ENCODE peak calls at places on chromosomes 6 and 20, in seven cellular contexts. X is GM12878, T is K562, P is H1, L is HCT116, R is HepG2, N is SK-N-SH. V is an unnamed sample.

GRCh38 chr6:99490608-99491007 is 24.6 kb downstream of the USP45 start:
- DNase-seq in N (no peak), L (no peak), X (no peak), R (no peak), P (no peak), T (no peak), V (no peak)

GRCh38 chr6:133705071-133705470 is 183.8 kb upstream of the TCF21 start:
- DNase-seq in X (no peak), T (no peak), R (no peak), P (no peak), N (no peak), L (no peak), V (no peak)

GRCh38 chr6:3195695-3196497 is 31.6 kb downstream of the TUBB2B start:
- DNase-seq in N (peak), X (no peak), P (peak), T (peak), L (peak), R (peak), V (no peak)

GRCh38 chr6:15997751-15998388 is 131.0 kb upstream of the MYLIP start:
- DNase-seq in T (peak), L (no peak), P (no peak), R (no peak), X (no peak), N (no peak), V (no peak)

GRCh38 chr20:34817072-34817471 is 8.4 kb downstream of the NCOA6 start:
- DNase-seq in T (no peak), N (no peak), P (no peak), X (no peak), L (no peak), R (no peak), V (no peak)

GRCh38 chr6:86192123-86192522 is 549.4 kb upstream of the SYNCRIP start:
- DNase-seq in N (no peak), X (no peak), P (no peak), T (peak), R (peak), L (peak), V (peak)

GRCh38 chr6:147214248-147215227 is 10.3 kb downstream of the STXBP5 start:
- DNase-seq in L (no peak), R (no peak), X (no peak), P (no peak), T (no peak), N (no peak), V (no peak)

GRCh38 chr6:41566961-41567360 is 20.8 kb downstream of the FOXP4 start:
- DNase-seq in T (no peak), N (no peak), R (no peak), P (no peak), L (no peak), X (no peak), V (no peak)

GRCh38 chr6:126724821-126725220 is 384.9 kb downstream of the CENPW start:
- DNase-seq in T (no peak), N (no peak), X (no peak), L (no peak), P (no peak), R (no peak), V (no peak)

GRCh38 chr6:43511824-43512415 is 1.8 kb upstream of the LRRC73 start:
- DNase-seq in N (no peak), L (no peak), P (no peak), T (no peak), X (no peak), R (no peak), V (no peak)

GRCh38 chr20:542777-543368 is 717 bp downstream of the CSNK2A1 start:
- DNase-seq in L (no peak), N (no peak), X (no peak), P (no peak), T (no peak), R (no peak), V (no peak)

GRCh38 chr20:61252601-61253263 is 671 bp downstream of the CDH4 start:
- DNase-seq in P (peak), N (peak), L (no peak), R (no peak), X (no peak), T (no peak), V (no peak)

GRCh38 chr6:84916704-84917103 is 152.3 kb upstream of the TBX18 start:
- DNase-seq in N (no peak), P (no peak), L (no peak), R (no peak), X (no peak), T (no peak), V (no peak)

GRCh38 chr6:44039191-44039719 is 88.0 kb downstream of the MRPL14 start:
- DNase-seq in X (no peak), P (no peak), N (no peak), R (no peak), L (no peak), T (no peak), V (no peak)

GRCh38 chr6:127606131-127606562 is 29.2 kb downstream of the C6orf58 start:
- DNase-seq in N (peak), L (peak), X (no peak), P (peak), R (peak), T (no peak), V (peak)

GRCh38 chr20:44909872-44910689 is at the start of gene PABPC1L:
- DNase-seq in P (peak), L (peak), R (peak), N (peak), T (peak), X (peak), V (peak)

GRCh38 chr20:44910690-44911262 is 916 bp downstream of the PABPC1L start:
- DNase-seq in P (peak), N (no peak), T (peak), L (no peak), R (peak), X (no peak), V (no peak)

GRCh38 chr20:44912189-44912588 is 2.3 kb downstream of the PABPC1L start:
- DNase-seq in N (no peak), T (no peak), P (no peak), X (no peak), L (no peak), R (no peak), V (no peak)

GRCh38 chr20:44911264-44911921 is 1.5 kb downstream of the PABPC1L start:
- DNase-seq in L (peak), N (peak), P (peak), T (peak), X (no peak), R (peak), V (peak)

DNA sequence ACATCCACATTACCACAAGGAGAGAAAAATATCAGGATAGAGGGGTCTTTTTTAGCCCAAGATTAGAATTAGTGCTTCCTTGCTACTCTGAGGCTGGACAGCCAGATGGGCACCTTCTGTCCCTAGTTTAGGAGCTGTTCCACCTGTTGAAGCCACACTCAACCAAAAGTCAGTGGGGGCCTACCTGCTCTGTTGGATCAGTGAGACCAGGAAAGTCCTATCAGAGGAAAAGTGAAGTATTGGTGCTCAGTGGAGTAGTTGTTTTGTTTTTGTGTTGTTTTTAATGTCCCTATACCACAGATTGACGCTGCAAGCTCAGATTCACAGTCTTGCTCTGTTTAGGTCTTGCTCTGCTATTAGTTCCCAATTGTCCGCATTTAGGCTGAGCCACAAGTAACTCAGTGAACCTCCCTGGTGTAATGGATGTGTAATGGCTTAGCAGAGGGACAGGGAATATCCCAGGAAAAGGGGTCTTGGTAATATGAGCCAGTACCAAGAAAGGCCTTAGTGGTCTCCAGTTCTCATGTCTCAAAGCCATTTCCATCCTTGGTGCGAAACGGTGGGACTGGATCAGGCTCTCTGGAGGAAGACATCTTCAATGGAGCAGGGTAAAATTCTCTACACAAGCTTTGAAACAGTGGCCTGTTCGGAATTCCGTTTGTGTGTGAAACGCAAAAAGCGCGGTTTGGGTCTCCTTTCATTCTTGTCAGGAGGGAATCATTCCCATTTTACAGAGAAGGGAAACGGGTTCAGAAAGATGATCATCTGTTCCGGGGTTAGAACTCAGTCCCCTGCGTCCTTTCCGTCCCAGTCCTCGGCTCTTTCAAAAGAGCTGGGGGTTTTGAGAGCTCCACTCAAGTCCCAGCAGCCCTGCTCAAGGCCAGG is 631 bp upstream of the PABPC1L start:
- DNase-seq in T (no peak), L (no peak), P (no peak), X (no peak), N (no peak), R (no peak), V (no peak)
- TF ChIP-seq JUND in T (no peak), L (no peak), P (no peak), X (no peak), N (no peak), R (peak), V (no peak)

GRCh38 chr6:7165736-7166296 is 58.1 kb downstream of the RREB1 start:
- DNase-seq in P (no peak), X (no peak), R (no peak), N (no peak), L (no peak), T (peak), V (no peak)
- TF ChIP-seq JUND in P (no peak), X (no peak), R (no peak), N (no peak), L (no peak), T (no peak), V (no peak)

DNA sequence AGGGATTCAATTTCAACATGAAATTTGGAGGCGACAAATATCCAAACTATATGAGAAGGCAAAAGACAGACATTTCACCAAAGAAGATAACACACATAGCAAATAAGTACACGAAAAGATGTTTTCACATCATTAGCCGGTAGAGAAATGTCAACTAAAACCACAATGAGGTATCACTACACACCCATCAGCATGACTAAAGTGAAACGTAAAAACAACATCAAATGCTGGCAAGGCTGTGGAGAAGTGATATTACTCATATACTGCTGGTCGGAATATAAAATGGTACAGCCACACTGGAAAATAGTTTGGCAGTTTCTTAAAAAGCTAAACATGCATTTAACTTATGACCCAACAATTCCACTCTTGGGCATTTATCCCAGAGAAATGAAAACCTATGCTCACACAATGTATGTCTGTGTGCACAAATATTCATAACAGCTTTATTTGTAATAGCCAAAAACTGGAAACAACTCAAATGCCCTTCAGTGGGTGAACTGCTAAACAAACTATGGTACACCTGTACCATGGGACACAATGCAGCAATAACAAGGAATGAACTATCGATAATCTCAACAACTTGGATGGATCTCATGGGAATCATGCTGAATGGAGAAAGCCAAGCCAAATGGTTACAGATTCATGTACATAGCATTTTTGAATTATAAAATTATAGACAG is 8.7 kb downstream of the ADAT2 start:
- DNase-seq in L (no peak), R (no peak), X (no peak), P (no peak), N (no peak), T (no peak), V (no peak)
- TF ChIP-seq JUND in L (no peak), R (no peak), X (no peak), P (no peak), N (no peak), T (no peak), V (no peak)

DNA sequence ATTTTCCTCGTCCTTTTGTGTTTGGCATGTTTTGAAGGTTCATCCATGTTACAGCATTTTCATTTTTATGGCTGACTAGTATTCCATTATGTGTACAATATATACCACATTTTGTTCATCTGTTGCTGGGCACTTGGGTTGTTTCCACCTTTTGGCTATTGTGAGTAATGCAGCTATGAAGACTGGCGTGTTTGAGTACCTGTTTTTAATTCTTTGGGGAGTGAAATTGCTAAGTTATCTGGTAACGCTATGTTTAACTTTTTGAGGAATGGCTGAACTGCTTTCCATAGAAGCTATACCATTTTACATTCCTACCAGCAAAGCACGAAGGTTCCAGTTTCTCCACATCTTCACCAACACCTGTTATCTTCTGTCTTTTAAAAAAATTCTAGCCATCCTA is 37.0 kb upstream of the MYL9 start:
- DNase-seq in L (no peak), R (no peak), P (no peak), X (no peak), T (no peak), N (no peak), V (no peak)
- TF ChIP-seq JUND in L (no peak), R (no peak), P (no peak), X (no peak), T (no peak), N (no peak), V (no peak)

DNA sequence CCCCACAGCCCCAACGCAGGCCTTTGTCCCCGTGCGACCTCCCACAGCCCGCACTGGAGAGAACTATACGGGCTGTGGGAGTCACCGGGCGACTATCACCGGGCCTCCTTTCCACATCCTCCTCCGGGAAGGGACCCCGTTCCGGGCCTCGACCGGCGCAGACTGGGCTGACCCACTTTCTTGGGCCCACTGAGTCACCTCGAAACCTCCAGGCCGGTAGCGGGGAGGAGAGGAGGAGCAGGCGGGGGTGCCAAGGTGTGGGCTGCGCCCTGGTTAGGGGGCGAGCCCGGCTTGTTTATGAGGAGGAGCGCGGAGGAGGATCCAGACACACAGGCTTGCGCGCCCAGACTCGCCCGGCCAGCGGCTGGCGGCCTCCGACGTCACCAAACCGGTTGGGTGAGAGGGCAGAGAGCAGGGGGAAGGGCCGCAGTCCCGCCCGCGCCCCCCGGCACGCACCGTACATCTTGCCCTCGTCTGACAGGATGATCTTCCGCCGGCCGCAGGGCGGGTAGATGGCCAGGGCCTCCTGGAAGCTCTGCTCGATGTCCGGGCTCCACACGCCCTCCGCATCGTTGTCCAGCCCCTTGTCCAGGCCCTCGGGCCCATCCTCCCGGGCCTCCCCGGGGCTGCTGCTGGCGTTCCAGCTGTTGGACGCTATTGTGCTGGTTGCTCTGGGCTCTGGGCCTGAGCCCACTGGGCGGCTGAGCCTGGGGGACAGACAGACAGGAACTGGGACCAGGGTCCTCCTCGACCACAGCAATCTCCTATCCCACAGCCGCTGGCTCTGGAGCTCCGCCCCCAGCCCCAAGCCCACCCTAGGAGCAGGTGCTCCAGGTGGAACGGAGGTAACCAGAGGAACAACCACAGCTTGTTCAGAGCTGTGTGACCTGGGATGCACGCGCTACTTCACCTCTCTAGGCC is 10.6 kb downstream of the TEAD3 start:
- DNase-seq in T (no peak), R (no peak), N (peak), X (no peak), P (peak), L (no peak), V (peak)
- TF ChIP-seq JUND in T (no peak), R (no peak), N (no peak), X (no peak), P (peak), L (no peak), V (no peak)

GRCh38 chr6:52109073-52109635 is 21.7 kb upstream of the PKHD1 start:
- DNase-seq in R (no peak), N (no peak), T (no peak), P (no peak), L (no peak), X (no peak), V (no peak)

GRCh38 chr6:52104979-52105378 is 17.6 kb upstream of the PKHD1 start:
- DNase-seq in X (no peak), R (no peak), N (no peak), P (no peak), T (no peak), L (no peak), V (no peak)

GRCh38 chr6:52103661-52104060 is 16.2 kb upstream of the PKHD1 start:
- DNase-seq in N (no peak), R (no peak), L (no peak), T (no peak), P (no peak), X (no peak), V (no peak)

GRCh38 chr6:52106994-52107393 is 19.6 kb upstream of the PKHD1 start:
- DNase-seq in T (no peak), L (no peak), R (no peak), P (no peak), N (no peak), X (no peak), V (no peak)

GRCh38 chr6:52108128-52108527 is 20.7 kb upstream of the PKHD1 start:
- DNase-seq in P (no peak), L (no peak), N (no peak), X (no peak), T (no peak), R (no peak), V (no peak)
- TF ChIP-seq JUND in P (no peak), L (no peak), N (no peak), X (no peak), T (no peak), R (no peak), V (no peak)

GRCh38 chr6:5012531-5012930 is 8.7 kb upstream of the RPP40 start:
- DNase-seq in X (no peak), N (no peak), T (no peak), P (no peak), R (no peak), L (no peak), V (no peak)
- TF ChIP-seq JUND in X (no peak), N (no peak), T (no peak), P (no peak), R (no peak), L (no peak), V (no peak)